ENCODE peak calls at places on chromosome 5, in four cellular contexts. F, O, G and C are unnamed samples. For H3K27me3, the result is how much of the 10 kb centered on the place peaks cover.

GRCh38 chr5:188488-189481 is 2.5 kb upstream of the LRRC14B start:
- DNase-seq in F (peak), G (peak), O (peak), C (peak)

GRCh38 chr5:151745071-151745705 is 13.2 kb downstream of the ATOX1 start:
- DNase-seq in O (peak), G (peak), F (peak), C (peak)

GRCh38 chr5:59174248-59174844 is 591.5 kb downstream of the RAB3C start:
- DNase-seq in F (peak), G (no peak), O (peak), C (no peak)

GRCh38 chr5:129271309-129271708 is 176.8 kb downstream of the ISOC1 start:
- DNase-seq in G (no peak), F (no peak), O (no peak), C (no peak)

GRCh38 chr5:123207852-123208251 is 118.8 kb downstream of the PRDM6 start:
- DNase-seq in O (peak), G (no peak), F (no peak), C (no peak)

GRCh38 chr5:38725419-38725865 is 120.4 kb upstream of the OSMR start:
- DNase-seq in G (no peak), O (no peak), F (no peak), C (no peak)

GRCh38 chr5:149114403-149115312 is 26.6 kb upstream of the ABLIM3 start:
- DNase-seq in F (peak), O (peak), G (peak), C (peak)

GRCh38 chr5:130571076-130571475 is 594.0 kb downstream of the HINT1 start:
- DNase-seq in G (no peak), F (no peak), O (no peak), C (no peak)

GRCh38 chr5:5026407-5026780 is 113.7 kb upstream of the ADAMTS16 start:
- DNase-seq in F (no peak), G (no peak), O (no peak), C (no peak)

GRCh38 chr5:90793183-90793582 is 234.6 kb downstream of the ADGRV1 start:
- DNase-seq in O (no peak), F (no peak), G (no peak), C (no peak)

GRCh38 chr5:38379360-38379827 is 121.0 kb downstream of the EGFLAM start:
- DNase-seq in G (no peak), O (no peak), F (no peak), C (no peak)

GRCh38 chr5:82991059-82991458 is 86.1 kb downstream of the TMEM167A start:
- DNase-seq in F (no peak), G (no peak), O (no peak), C (no peak)

GRCh38 chr5:151661096-151661495 is 25.6 kb downstream of the SPARC start:
- DNase-seq in F (no peak), O (no peak), G (no peak), C (no peak)

GRCh38 chr5:126525630-126526245 is 69.3 kb downstream of the ALDH7A1 start:
- DNase-seq in O (peak), F (peak), G (no peak), C (peak)

GRCh38 chr5:34545164-34545563 is 111.0 kb upstream of the RAI14 start:
- DNase-seq in F (no peak), O (no peak), G (no peak), C (no peak)

GRCh38 chr5:59496524-59497134 is 396.9 kb downstream of the PDE4D start:
- DNase-seq in O (peak), G (no peak), F (no peak), C (no peak)

GRCh38 chr5:37696190-37697021 is 143.4 kb downstream of the GDNF start:
- DNase-seq in G (no peak), F (no peak), O (peak), C (no peak)

GRCh38 chr5:17267099-17267498 is 49.7 kb downstream of the BASP1 start:
- DNase-seq in F (no peak), G (no peak), O (peak), C (no peak)

GRCh38 chr5:143016777-143017374 is 246.7 kb downstream of the ARHGAP26 start:
- DNase-seq in F (peak), G (no peak), O (peak), C (no peak)

GRCh38 chr5:41154491-41154890 is 58.8 kb downstream of the C6 start:
- DNase-seq in F (no peak), G (no peak), O (no peak), C (no peak)

GRCh38 chr5:64691333-64691732 is 1.0 kb downstream of the SHISAL2B start:
- DNase-seq in F (no peak), G (no peak), O (no peak), C (no peak)

GRCh38 chr5:93909356-93909755 is 168.0 kb upstream of the POU5F2 start:
- DNase-seq in F (no peak), G (no peak), O (no peak), C (no peak)

GRCh38 chr5:85648495-85648894 is 969.2 kb upstream of the COX7C start:
- DNase-seq in G (no peak), F (no peak), O (no peak), C (no peak)

GRCh38 chr5:179766021-179766725 is 27.6 kb upstream of the LTC4S start:
- DNase-seq in F (no peak), O (peak), G (no peak), C (no peak)

GRCh38 chr5:88555658-88556057 is 287.0 kb upstream of the TMEM161B start:
- DNase-seq in G (no peak), O (no peak), F (no peak), C (no peak)

GRCh38 chr5:28165116-28165515 is 1126.7 kb upstream of the CDH9 start:
- DNase-seq in G (no peak), O (no peak), F (no peak), C (no peak)

GRCh38 chr5:106417163-106417562 is 1253.6 kb downstream of the EFNA5 start:
- DNase-seq in F (no peak), O (no peak), G (no peak), C (no peak)

GRCh38 chr5:137567226-137567625 is 68.1 kb upstream of the SPOCK1 start:
- DNase-seq in O (no peak), G (no peak), F (no peak), C (peak)

GRCh38 chr5:58466939-58467338 is 7.1 kb upstream of the PLK2 start:
- DNase-seq in F (peak), G (no peak), O (peak), C (no peak)

GRCh38 chr5:138910546-138911185 is 35.5 kb upstream of the LRRTM2 start:
- DNase-seq in F (no peak), O (peak), G (no peak), C (no peak)

GRCh38 chr5:160511280-160511929 is 89.8 kb downstream of the PTTG1 start:
- DNase-seq in F (no peak), O (no peak), G (no peak), C (no peak)

GRCh38 chr5:169917425-169917824 is 62.9 kb downstream of the INSYN2B start:
- DNase-seq in O (no peak), G (no peak), F (no peak), C (no peak)

GRCh38 chr5:132747064-132747692 is at the start of gene CCNI2:
- DNase-seq in F (peak), O (no peak), G (peak), C (peak)

GRCh38 chr5:150406120-150407096 is 6.3 kb downstream of the CD74 start:
- DNase-seq in G (no peak), O (no peak), F (no peak), C (peak)

GRCh38 chr5:150402901-150403342 is 9.8 kb downstream of the CD74 start:
- DNase-seq in O (no peak), G (no peak), F (no peak), C (no peak)

GRCh38 chr5:150402226-150402773 is 10.4 kb downstream of the CD74 start:
- DNase-seq in G (no peak), O (no peak), F (no peak), C (no peak)

GRCh38 chr5:150404991-150405816 is 7.5 kb downstream of the CD74 start:
- DNase-seq in G (no peak), O (no peak), F (no peak), C (no peak)

DNA sequence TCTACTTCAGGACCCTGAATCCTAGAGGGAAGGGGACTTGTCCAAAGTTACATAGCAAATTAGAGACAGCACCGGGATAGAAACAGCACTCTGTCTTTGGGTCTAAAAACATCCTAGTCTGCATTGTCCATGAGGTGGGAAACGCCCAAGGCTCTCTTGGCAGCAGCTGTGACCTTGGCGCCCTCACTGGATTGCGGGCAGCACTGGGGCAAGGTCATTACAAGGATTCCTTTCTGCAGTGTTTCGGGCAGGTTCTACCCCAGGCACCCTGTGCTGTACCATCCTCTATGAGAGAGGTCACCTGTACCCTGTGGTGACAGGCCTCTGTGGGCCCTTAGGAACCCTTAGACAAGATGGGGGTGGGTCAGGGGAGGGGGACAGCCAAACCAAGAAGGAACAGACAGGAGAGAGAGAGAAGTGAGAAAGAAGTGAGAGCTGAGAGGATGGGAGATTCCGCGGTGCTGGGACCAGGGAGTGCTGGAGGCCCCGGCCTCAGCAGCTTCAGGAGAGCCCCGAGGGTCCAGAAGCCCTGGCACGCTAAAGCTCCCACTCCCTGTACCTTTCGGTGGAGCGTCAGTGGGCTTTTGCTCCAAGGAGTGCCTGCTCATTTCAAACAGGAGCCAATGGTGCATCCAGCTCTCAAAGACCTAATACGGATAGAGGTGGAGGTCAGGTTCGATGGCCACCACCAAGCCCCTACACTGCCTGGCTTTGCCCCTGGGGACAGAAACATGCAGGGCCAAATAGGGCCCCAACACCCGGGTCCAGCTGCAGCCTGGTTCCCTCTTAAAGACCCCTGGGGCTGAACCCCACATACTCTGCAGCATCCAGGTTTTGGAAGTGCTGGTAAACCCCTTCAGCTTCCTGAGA is 8.4 kb downstream of the CD74 start:
- DNase-seq in O (no peak), G (no peak), F (no peak), C (no peak)
- TF ChIP-seq POLR2A in O (no peak), G (no peak), F (no peak), C (no peak)

DNA sequence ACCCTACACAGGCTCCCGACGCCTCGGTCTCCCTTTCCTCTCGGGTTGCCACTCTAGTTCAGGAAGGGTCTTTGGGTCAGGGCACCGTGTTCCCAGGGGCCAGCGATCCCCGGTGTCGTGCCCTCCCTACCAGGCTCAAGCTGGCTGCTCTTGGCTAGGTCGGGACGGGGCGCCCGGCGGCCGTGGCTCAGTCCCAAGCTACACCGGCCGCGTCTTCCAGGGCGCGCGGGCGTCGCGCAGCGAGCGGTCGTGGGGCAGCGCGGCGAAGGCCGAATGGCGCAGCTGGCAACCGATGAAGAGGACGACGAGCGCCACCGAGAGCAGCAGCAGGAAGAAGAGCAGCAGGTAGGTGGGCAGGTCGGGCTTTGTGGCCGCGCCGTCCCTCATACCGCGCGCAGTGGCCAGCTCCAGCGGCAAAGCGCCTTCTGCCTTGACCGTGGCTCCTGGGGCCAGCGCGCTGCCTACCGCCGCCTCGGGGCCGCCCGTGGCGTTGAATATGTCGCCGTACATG is 892 bp downstream of the SMIM32 start:
- DNase-seq in G (no peak), O (no peak), F (no peak), C (no peak)
- H3K27me3 ChIP-seq in G (under half), O (half or more), F (under half), C (under half)

DNA sequence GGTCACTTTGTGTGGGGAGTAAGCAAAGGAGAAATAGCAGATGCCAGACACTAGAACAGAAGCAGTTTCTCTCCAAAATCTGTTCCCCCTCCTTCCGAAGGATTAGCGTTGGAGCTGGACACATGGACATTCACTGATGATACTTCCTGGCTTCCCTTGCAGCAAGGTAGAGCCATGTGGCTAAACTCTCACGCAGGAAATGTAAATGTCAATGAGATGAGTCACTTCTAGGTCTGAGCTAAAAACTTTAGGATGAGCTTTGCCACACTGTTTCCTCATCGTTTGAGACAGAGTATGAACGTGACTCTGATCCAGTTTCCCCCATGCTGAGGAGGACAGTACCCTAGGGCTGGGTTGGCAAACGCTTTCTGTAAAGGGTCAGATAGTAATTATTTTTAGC is 5.1 kb downstream of the BHMT2 start:
- DNase-seq in O (peak), F (no peak), G (no peak), C (no peak)
- TF ChIP-seq POLR2A in O (no peak), F (no peak), G (no peak), C (no peak)

GRCh38 chr5:167595196-167595595 is 696.2 kb upstream of the WWC1 start:
- DNase-seq in G (no peak), F (no peak), O (no peak), C (no peak)

GRCh38 chr5:167593706-167594105 is 697.7 kb upstream of the WWC1 start:
- DNase-seq in F (no peak), G (no peak), O (no peak), C (no peak)

GRCh38 chr5:167592114-167592513 is 699.3 kb upstream of the WWC1 start:
- DNase-seq in G (no peak), F (no peak), O (no peak), C (no peak)

DNA sequence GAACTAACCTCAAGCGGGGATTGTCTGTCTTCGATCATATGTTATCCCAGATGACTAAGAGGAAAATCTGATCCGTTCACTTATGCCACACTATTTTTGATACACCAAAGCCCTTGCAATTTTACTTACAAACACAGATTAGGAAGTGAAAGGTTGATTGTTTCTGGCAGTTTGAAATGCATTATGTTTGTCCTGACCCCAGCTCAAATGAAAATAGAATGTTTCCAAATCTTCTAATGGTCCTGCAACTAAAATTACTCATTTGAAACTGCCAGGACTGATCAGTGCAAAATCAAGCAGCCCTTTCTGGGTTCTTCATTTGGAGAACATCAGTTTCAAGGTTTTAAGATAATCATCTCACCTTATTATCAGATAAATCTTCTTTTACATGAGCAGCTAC is 696.7 kb upstream of the WWC1 start:
- DNase-seq in G (no peak), F (no peak), O (no peak), C (no peak)
- H3K27me3 ChIP-seq in G (under half), F (under half), O (under half), C (under half)

DNA sequence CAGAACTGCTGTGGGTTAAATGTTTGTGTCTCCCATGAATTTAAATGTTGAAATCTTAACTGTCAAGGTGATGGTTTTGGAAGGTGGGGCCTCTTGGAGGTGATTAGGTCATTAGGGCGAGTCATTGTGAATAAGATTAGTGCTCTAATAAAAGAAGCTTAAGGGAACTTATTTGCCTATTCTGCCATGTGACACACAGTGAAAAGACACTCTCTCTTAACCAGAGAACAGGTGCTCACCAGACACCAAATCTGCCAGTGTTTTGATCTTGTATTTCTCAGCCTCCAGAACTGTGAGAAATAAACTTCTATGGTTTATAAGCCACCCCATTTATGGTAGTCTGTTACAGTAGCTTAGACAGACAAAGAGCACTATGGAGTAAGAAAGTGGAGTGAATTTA is 117.9 kb upstream of the SV2C start:
- DNase-seq in O (no peak), F (no peak), G (no peak), C (no peak)
- TF ChIP-seq POLR2A in O (no peak), F (no peak), G (no peak), C (no peak)

GRCh38 chr5:1747803-1748085 is 51.9 kb downstream of the MRPL36 start:
- DNase-seq in G (no peak), O (no peak), F (no peak), C (peak)
- H3K27me3 ChIP-seq in G (under half), O (under half), F (under half), C (under half)

GRCh38 chr5:10288600-10289213 is 19.0 kb downstream of the CMBL start:
- DNase-seq in O (no peak), F (peak), G (peak), C (peak)
- TF ChIP-seq POLR2A in O (no peak), F (no peak), G (no peak), C (no peak)

GRCh38 chr5:134447815-134448520 is 36.3 kb upstream of the CDKN2AIPNL start:
- DNase-seq in F (no peak), G (no peak), O (no peak), C (no peak)

GRCh38 chr5:134444941-134445471 is 33.3 kb upstream of the CDKN2AIPNL start:
- DNase-seq in F (no peak), G (no peak), O (no peak), C (no peak)

GRCh38 chr5:134449167-134449566 is 37.5 kb upstream of the CDKN2AIPNL start:
- DNase-seq in G (no peak), F (no peak), O (no peak), C (no peak)

GRCh38 chr5:134446938-134447337 is 35.3 kb upstream of the CDKN2AIPNL start:
- DNase-seq in F (no peak), O (no peak), G (no peak), C (no peak)

GRCh38 chr5:134445841-134446818 is 34.4 kb upstream of the CDKN2AIPNL start:
- DNase-seq in F (no peak), G (no peak), O (no peak), C (no peak)
- H3K27me3 ChIP-seq in F (under half), G (under half), O (under half), C (under half)

DNA sequence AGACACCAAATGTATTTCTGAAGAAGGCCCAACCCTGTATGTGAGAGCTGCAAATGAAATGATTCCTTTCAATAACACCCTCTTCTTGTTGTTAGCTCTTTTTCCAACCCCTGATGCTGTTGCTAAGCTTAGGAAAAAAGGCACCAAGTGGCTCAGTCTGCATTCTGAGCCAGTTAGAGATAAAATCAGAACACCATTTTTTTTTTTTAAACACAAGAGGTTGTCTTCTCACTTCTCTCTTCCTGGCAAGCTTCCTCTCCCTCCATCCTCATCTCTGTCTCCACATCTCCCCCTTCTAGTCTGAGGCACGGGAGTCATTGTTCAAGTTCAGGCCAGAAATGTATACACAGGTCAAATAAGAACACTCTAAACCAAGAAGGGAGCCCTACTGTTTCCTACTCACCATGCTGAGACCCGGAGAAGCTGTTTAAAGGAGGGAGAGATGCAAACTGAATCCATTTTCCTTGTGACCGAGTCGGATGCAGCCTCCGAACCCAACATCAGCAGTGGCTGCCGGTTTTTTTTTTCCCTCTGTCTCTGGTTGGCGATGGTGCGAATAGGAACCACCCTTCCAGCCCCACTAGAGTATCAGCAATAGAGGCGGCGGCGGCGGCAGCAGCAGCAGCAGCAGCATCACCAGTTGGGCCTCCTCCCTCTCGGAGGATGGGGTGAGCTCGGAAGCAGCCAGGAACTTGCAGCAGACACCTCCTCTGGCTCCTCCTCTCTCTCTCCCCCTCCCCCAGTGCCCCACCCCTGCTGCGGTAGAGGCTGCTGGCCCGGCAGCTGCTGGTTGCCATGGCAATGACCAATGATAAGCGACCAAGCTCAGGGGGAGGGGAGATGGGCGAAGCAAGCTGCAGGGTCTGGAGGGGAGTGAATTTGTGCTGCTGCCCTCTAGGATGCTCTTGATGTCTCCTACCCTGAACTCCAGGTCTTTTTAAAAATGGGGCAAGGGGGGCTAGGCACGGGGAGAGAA is at the start of gene JAKMIP2:
- DNase-seq in G (peak), F (peak), O (peak), C (peak)
- TF ChIP-seq POLR2A in G (no peak), F (no peak), O (no peak), C (no peak)